ENCODE peak calls at places on chromosomes 13 and 19, in seven cellular contexts. One of them, this sample, is unnamed.

GRCh38 chr19:15589760-15590451 is 25.1 kb upstream of the CYP4F8 start:
- DNase-seq in body of pancreas: no peak
- DNase-seq in lower leg skin: peak
- DNase-seq in breast epithelium: no peak
- DNase-seq in tibial nerve: no peak
- DNase-seq in IMR-90: no peak
- DNase-seq in vagina: no peak
- DNase-seq in this sample: no peak

GRCh38 chr19:46040952-46041500 is at the start of gene IGFL4:
- DNase-seq in body of pancreas: no peak
- DNase-seq in lower leg skin: no peak
- DNase-seq in breast epithelium: no peak
- DNase-seq in tibial nerve: no peak
- DNase-seq in IMR-90: no peak
- DNase-seq in vagina: no peak
- DNase-seq in this sample: no peak

GRCh38 chr19:42028304-42029216 is 34.5 kb upstream of the ATP1A3 start:
- DNase-seq in body of pancreas: no peak
- DNase-seq in lower leg skin: no peak
- DNase-seq in breast epithelium: no peak
- DNase-seq in tibial nerve: no peak
- DNase-seq in IMR-90: no peak
- DNase-seq in vagina: no peak
- DNase-seq in this sample: no peak

GRCh38 chr13:106507560-106508274 is 27.7 kb downstream of the EFNB2 start:
- DNase-seq in body of pancreas: no peak
- DNase-seq in lower leg skin: no peak
- DNase-seq in breast epithelium: no peak
- DNase-seq in tibial nerve: no peak
- DNase-seq in IMR-90: peak
- DNase-seq in vagina: no peak
- DNase-seq in this sample: no peak

GRCh38 chr13:48291730-48292129 is 11.8 kb upstream of the RB1 start:
- DNase-seq in body of pancreas: peak
- DNase-seq in lower leg skin: no peak
- DNase-seq in breast epithelium: no peak
- DNase-seq in tibial nerve: no peak
- DNase-seq in IMR-90: no peak
- DNase-seq in vagina: no peak
- DNase-seq in this sample: no peak

GRCh38 chr13:30829145-30829544 is 76.9 kb upstream of the MEDAG start:
- DNase-seq in body of pancreas: no peak
- DNase-seq in lower leg skin: no peak
- DNase-seq in breast epithelium: no peak
- DNase-seq in tibial nerve: no peak
- DNase-seq in IMR-90: peak
- DNase-seq in vagina: no peak
- DNase-seq in this sample: no peak

GRCh38 chr19:45137179-45137761 is 23.5 kb downstream of the NKPD1 start:
- DNase-seq in body of pancreas: no peak
- DNase-seq in lower leg skin: no peak
- DNase-seq in breast epithelium: no peak
- DNase-seq in tibial nerve: no peak
- DNase-seq in IMR-90: no peak
- DNase-seq in vagina: no peak
- DNase-seq in this sample: no peak

GRCh38 chr13:101556676-101557121 is 104.2 kb downstream of the ITGBL1 start:
- DNase-seq in body of pancreas: no peak
- DNase-seq in lower leg skin: peak
- DNase-seq in breast epithelium: no peak
- DNase-seq in tibial nerve: no peak
- DNase-seq in IMR-90: peak
- DNase-seq in vagina: no peak
- DNase-seq in this sample: no peak

GRCh38 chr19:48413879-48414623 is 20.6 kb downstream of the GRIN2D start:
- DNase-seq in body of pancreas: no peak
- DNase-seq in lower leg skin: peak
- DNase-seq in breast epithelium: no peak
- DNase-seq in tibial nerve: no peak
- DNase-seq in IMR-90: peak
- DNase-seq in vagina: no peak
- DNase-seq in this sample: no peak

GRCh38 chr19:10424011-10424637 is 3.8 kb downstream of the PDE4A start:
- DNase-seq in body of pancreas: peak
- DNase-seq in lower leg skin: peak
- DNase-seq in breast epithelium: peak
- DNase-seq in tibial nerve: peak
- DNase-seq in IMR-90: peak
- DNase-seq in vagina: no peak
- DNase-seq in this sample: peak

DNA sequence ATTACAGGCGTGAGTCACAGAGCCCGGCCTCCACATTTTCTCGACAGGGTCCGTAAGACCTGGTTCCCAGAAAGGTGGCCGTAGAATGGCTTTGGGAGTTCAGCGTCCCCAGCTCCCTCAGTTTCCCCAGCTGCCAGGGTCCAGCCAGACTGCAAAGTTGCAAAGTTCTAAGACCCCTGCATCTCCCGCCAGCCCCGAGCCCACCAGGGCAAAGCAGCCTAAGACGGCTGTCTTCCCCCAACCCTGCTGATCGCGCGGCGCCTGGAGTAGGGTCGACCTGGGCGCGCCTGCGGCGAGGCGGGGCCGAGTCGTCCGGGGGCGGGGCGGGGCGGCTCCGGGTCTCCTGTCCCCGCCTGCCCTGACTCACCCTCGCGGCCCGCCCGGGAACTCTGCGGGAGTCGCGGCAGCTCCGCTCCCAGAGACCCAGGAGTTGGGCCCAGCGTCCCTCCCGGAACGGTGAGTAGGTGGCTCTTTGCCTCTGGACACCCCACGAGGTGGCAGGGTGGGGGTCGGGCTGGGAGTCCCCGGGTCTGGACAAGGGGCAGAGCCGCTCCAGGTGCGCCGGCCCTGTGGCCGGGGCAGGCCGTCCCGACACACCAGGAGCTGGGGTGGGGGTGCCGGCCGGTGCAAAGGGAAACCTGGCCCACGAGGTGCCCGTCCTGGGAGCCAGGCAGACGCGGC is at the start of gene LRRC8E:
- DNase-seq in body of pancreas: peak
- DNase-seq in lower leg skin: peak
- DNase-seq in breast epithelium: no peak
- DNase-seq in tibial nerve: no peak
- DNase-seq in IMR-90: peak
- DNase-seq in vagina: no peak
- DNase-seq in this sample: no peak
- H3K4me3 ChIP-seq in body of pancreas: peak
- H3K4me3 ChIP-seq in lower leg skin: peak
- H3K4me3 ChIP-seq in breast epithelium: peak
- H3K4me3 ChIP-seq in tibial nerve: no peak
- H3K4me3 ChIP-seq in IMR-90: peak
- H3K4me3 ChIP-seq in vagina: peak
- H3K4me3 ChIP-seq in this sample: no peak

GRCh38 chr13:33933810-33934209 is 115.9 kb downstream of the RFC3 start:
- DNase-seq in body of pancreas: no peak
- DNase-seq in lower leg skin: no peak
- DNase-seq in breast epithelium: no peak
- DNase-seq in tibial nerve: no peak
- DNase-seq in IMR-90: no peak
- DNase-seq in vagina: no peak
- DNase-seq in this sample: no peak

GRCh38 chr13:33932765-33933406 is 114.9 kb downstream of the RFC3 start:
- DNase-seq in body of pancreas: no peak
- DNase-seq in lower leg skin: no peak
- DNase-seq in breast epithelium: no peak
- DNase-seq in tibial nerve: no peak
- DNase-seq in IMR-90: peak
- DNase-seq in vagina: no peak
- DNase-seq in this sample: no peak

GRCh38 chr13:33934936-33935510 is 117.1 kb downstream of the RFC3 start:
- DNase-seq in body of pancreas: no peak
- DNase-seq in lower leg skin: no peak
- DNase-seq in breast epithelium: no peak
- DNase-seq in tibial nerve: no peak
- DNase-seq in IMR-90: no peak
- DNase-seq in vagina: no peak
- DNase-seq in this sample: no peak

GRCh38 chr13:33934343-33934742 is 116.4 kb downstream of the RFC3 start:
- DNase-seq in body of pancreas: no peak
- DNase-seq in lower leg skin: no peak
- DNase-seq in breast epithelium: no peak
- DNase-seq in tibial nerve: no peak
- DNase-seq in IMR-90: no peak
- DNase-seq in vagina: no peak
- DNase-seq in this sample: no peak

GRCh38 chr13:33931397-33931987 is 113.5 kb downstream of the RFC3 start:
- DNase-seq in body of pancreas: peak
- DNase-seq in lower leg skin: no peak
- DNase-seq in breast epithelium: no peak
- DNase-seq in tibial nerve: no peak
- DNase-seq in IMR-90: peak
- DNase-seq in vagina: no peak
- DNase-seq in this sample: no peak
- TF ChIP-seq POLR2A in body of pancreas: no peak
- TF ChIP-seq POLR2A in lower leg skin: no peak
- TF ChIP-seq POLR2A in breast epithelium: no peak
- TF ChIP-seq POLR2A in tibial nerve: no peak
- TF ChIP-seq POLR2A in IMR-90: no peak
- TF ChIP-seq POLR2A in vagina: no peak
- TF ChIP-seq POLR2A in this sample: no peak

DNA sequence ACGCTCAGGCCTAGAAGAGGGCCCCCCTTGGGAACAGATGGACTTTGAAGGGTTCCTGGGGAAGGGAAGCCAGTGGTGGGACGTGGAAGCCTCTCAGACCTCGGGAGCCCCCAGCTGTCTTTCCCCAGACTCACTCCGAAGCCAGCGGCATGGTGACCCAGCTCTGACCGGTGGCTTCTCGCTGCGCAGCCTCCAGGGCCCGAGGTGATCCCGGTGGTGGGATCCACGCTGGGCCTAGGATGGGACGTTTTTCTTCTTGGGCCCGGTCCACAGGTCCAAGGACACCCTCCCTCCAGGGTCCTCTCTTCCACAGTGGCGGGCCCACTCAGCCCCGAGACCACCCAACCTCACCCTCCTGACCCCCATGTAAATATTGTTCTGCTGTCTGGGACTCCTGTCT is 24.6 kb downstream of the HPN start:
- DNase-seq in body of pancreas: no peak
- DNase-seq in lower leg skin: no peak
- DNase-seq in breast epithelium: no peak
- DNase-seq in tibial nerve: no peak
- DNase-seq in IMR-90: no peak
- DNase-seq in vagina: no peak
- DNase-seq in this sample: no peak
- H3K4me3 ChIP-seq in body of pancreas: no peak
- H3K4me3 ChIP-seq in lower leg skin: no peak
- H3K4me3 ChIP-seq in breast epithelium: no peak
- H3K4me3 ChIP-seq in tibial nerve: no peak
- H3K4me3 ChIP-seq in IMR-90: no peak
- H3K4me3 ChIP-seq in vagina: no peak
- H3K4me3 ChIP-seq in this sample: no peak

GRCh38 chr19:3084943-3085342 is 9.2 kb upstream of the GNA11 start:
- DNase-seq in body of pancreas: no peak
- DNase-seq in lower leg skin: no peak
- DNase-seq in breast epithelium: no peak
- DNase-seq in tibial nerve: no peak
- DNase-seq in IMR-90: no peak
- DNase-seq in vagina: no peak
- DNase-seq in this sample: no peak
- TF ChIP-seq POLR2A in body of pancreas: no peak
- TF ChIP-seq POLR2A in lower leg skin: no peak
- TF ChIP-seq POLR2A in breast epithelium: no peak
- TF ChIP-seq POLR2A in tibial nerve: no peak
- TF ChIP-seq POLR2A in IMR-90: no peak
- TF ChIP-seq POLR2A in vagina: no peak
- TF ChIP-seq POLR2A in this sample: no peak

GRCh38 chr13:99926014-99926731 is 45.4 kb downstream of the ZIC5 start:
- DNase-seq in body of pancreas: peak
- DNase-seq in lower leg skin: no peak
- DNase-seq in breast epithelium: no peak
- DNase-seq in tibial nerve: no peak
- DNase-seq in IMR-90: peak
- DNase-seq in vagina: no peak
- DNase-seq in this sample: no peak
- H3K4me3 ChIP-seq in body of pancreas: no peak
- H3K4me3 ChIP-seq in lower leg skin: no peak
- H3K4me3 ChIP-seq in breast epithelium: peak
- H3K4me3 ChIP-seq in tibial nerve: no peak
- H3K4me3 ChIP-seq in IMR-90: no peak
- H3K4me3 ChIP-seq in vagina: no peak
- H3K4me3 ChIP-seq in this sample: no peak

GRCh38 chr19:50361290-50362029 is 4.0 kb downstream of the NAPSA start:
- DNase-seq in body of pancreas: no peak
- DNase-seq in lower leg skin: no peak
- DNase-seq in breast epithelium: no peak
- DNase-seq in tibial nerve: no peak
- DNase-seq in IMR-90: no peak
- DNase-seq in vagina: no peak
- DNase-seq in this sample: no peak

GRCh38 chr19:50359432-50359818 is 6.0 kb downstream of the NAPSA start:
- DNase-seq in body of pancreas: no peak
- DNase-seq in lower leg skin: no peak
- DNase-seq in breast epithelium: no peak
- DNase-seq in tibial nerve: no peak
- DNase-seq in IMR-90: no peak
- DNase-seq in vagina: no peak
- DNase-seq in this sample: no peak

GRCh38 chr19:50358483-50359431 is 6.7 kb downstream of the NAPSA start:
- DNase-seq in body of pancreas: peak
- DNase-seq in lower leg skin: no peak
- DNase-seq in breast epithelium: peak
- DNase-seq in tibial nerve: no peak
- DNase-seq in IMR-90: peak
- DNase-seq in vagina: no peak
- DNase-seq in this sample: peak

GRCh38 chr19:50356691-50357177 is 8.7 kb downstream of the NAPSA start:
- DNase-seq in body of pancreas: no peak
- DNase-seq in lower leg skin: no peak
- DNase-seq in breast epithelium: no peak
- DNase-seq in tibial nerve: no peak
- DNase-seq in IMR-90: no peak
- DNase-seq in vagina: no peak
- DNase-seq in this sample: no peak

GRCh38 chr19:50357178-50358100 is 8.0 kb downstream of the NAPSA start:
- DNase-seq in body of pancreas: peak
- DNase-seq in lower leg skin: peak
- DNase-seq in breast epithelium: peak
- DNase-seq in tibial nerve: peak
- DNase-seq in IMR-90: peak
- DNase-seq in vagina: no peak
- DNase-seq in this sample: peak
- TF ChIP-seq POLR2A in body of pancreas: peak
- TF ChIP-seq POLR2A in lower leg skin: no peak
- TF ChIP-seq POLR2A in breast epithelium: no peak
- TF ChIP-seq POLR2A in tibial nerve: peak
- TF ChIP-seq POLR2A in IMR-90: no peak
- TF ChIP-seq POLR2A in vagina: no peak
- TF ChIP-seq POLR2A in this sample: peak